ENCODE peak calls at places on chromosomes 11 and 22, in five cellular contexts. S is HEK293T, Y is NT2/D1, O is H1, K is HepG2. B is an unnamed sample.

GRCh38 chr22:47835726-47836125 is 1073.3 kb downstream of the TBC1D22A start:
- DNase-seq in S (no peak), Y (no peak), O (no peak), K (peak; percentile 15), B (no peak)

GRCh38 chr11:68527585-68527984 is 67.0 kb downstream of the PPP6R3 start:
- DNase-seq in S (no peak), Y (no peak), O (no peak), K (no peak), B (no peak)

GRCh38 chr11:77147668-77148321 is 19.7 kb downstream of the MYO7A start:
- DNase-seq in S (no peak), Y (no peak), O (peak; percentile 79), K (no peak), B (no peak)

GRCh38 chr11:83265331-83265730 is 20.8 kb downstream of the CCDC90B start:
- DNase-seq in S (no peak), Y (no peak), O (no peak), K (no peak), B (no peak)

GRCh38 chr22:31451709-31452571 is 37.7 kb downstream of the EIF4ENIF1 start:
- DNase-seq in S (peak; percentile 62), Y (peak; percentile 5), O (no peak), K (peak; percentile 57), B (peak; percentile 15)

GRCh38 chr22:46446799-46447198 is 90.6 kb downstream of the CELSR1 start:
- DNase-seq in S (peak; percentile 26), Y (no peak), O (no peak), K (no peak), B (no peak)

GRCh38 chr11:75703709-75704237 is 13.9 kb upstream of the MOGAT2 start:
- DNase-seq in S (no peak), Y (no peak), O (no peak), K (no peak), B (no peak)

GRCh38 chr11:109629734-109630133 is 207.7 kb downstream of the C11orf87 start:
- DNase-seq in S (no peak), Y (no peak), O (no peak), K (no peak), B (no peak)

GRCh38 chr22:33747576-33748180 is 172.6 kb downstream of the LARGE1 start:
- DNase-seq in S (no peak), Y (no peak), O (no peak), K (no peak), B (no peak)

GRCh38 chr11:2375341-2375853 is 1.7 kb upstream of the CD81 start:
- DNase-seq in S (no peak), Y (no peak), O (no peak), K (peak; percentile 16), B (no peak)

GRCh38 chr11:128365044-128365443 is 222.3 kb downstream of the ETS1 start:
- DNase-seq in S (no peak), Y (no peak), O (no peak), K (peak; percentile 12), B (no peak)

GRCh38 chr22:23289851-23290724 is 109.8 kb downstream of the BCR start:
- DNase-seq in S (peak; percentile 89), Y (peak; percentile 30), O (peak; percentile 91), K (peak; percentile 80), B (no peak)

GRCh38 chr11:46916669-46917108 is 1.7 kb downstream of the LRP4 start:
- DNase-seq in S (peak; percentile 77), Y (peak; percentile 69), O (peak; percentile 69), K (peak; percentile 55), B (no peak)

GRCh38 chr11:118168751-118169150 is 7.7 kb downstream of the SCN2B start:
- DNase-seq in S (no peak), Y (no peak), O (no peak), K (no peak), B (no peak)

GRCh38 chr22:30327864-30328345 is 1.2 kb upstream of the TBC1D10A start:
- DNase-seq in S (peak; percentile 47), Y (no peak), O (no peak), K (peak; percentile 53), B (no peak)

GRCh38 chr11:19216709-19217374 is 15.1 kb upstream of the CSRP3 start:
- DNase-seq in S (no peak), Y (no peak), O (no peak), K (no peak), B (no peak)

GRCh38 chr11:76652989-76653673 is 17.4 kb downstream of the LRRC32 start:
- DNase-seq in S (no peak), Y (no peak), O (no peak), K (no peak), B (no peak)

GRCh38 chr22:21012446-21013407 is 2.2 kb upstream of the P2RX6 start:
- DNase-seq in S (no peak), Y (no peak), O (no peak), K (no peak), B (no peak)

GRCh38 chr11:30914143-30914762 is 328.1 kb upstream of the MPPED2 start:
- DNase-seq in S (peak; percentile 73), Y (peak; percentile 50), O (peak; percentile 69), K (peak; percentile 16), B (no peak)

GRCh38 chr11:132056689-132057088 is 686.3 kb downstream of the NTM start:
- DNase-seq in S (no peak), Y (no peak), O (no peak), K (no peak), B (no peak)

GRCh38 chr22:28892175-28892731 is 8.9 kb downstream of the ZNRF3 start:
- DNase-seq in S (no peak), Y (no peak), O (no peak), K (peak; percentile 87), B (no peak)

GRCh38 chr22:22576244-22576988 is 17.4 kb upstream of the PRAME start:
- DNase-seq in S (peak; percentile 87), Y (peak; percentile 25), O (peak; percentile 86), K (peak; percentile 32), B (no peak)

GRCh38 chr11:2540521-2541320 is 95.9 kb downstream of the KCNQ1 start:
- DNase-seq in S (no peak), Y (no peak), O (no peak), K (no peak), B (no peak)

GRCh38 chr11:22703561-22703960 is 37.1 kb downstream of the GAS2 start:
- DNase-seq in S (no peak), Y (no peak), O (no peak), K (peak; percentile 83), B (no peak)

GRCh38 chr11:22702022-22702421 is 35.6 kb downstream of the GAS2 start:
- DNase-seq in S (no peak), Y (no peak), O (no peak), K (no peak), B (no peak)

GRCh38 chr11:22699388-22699787 is 33.0 kb downstream of the GAS2 start:
- DNase-seq in S (no peak), Y (no peak), O (no peak), K (no peak), B (no peak)

GRCh38 chr11:22707119-22707899 is 40.9 kb downstream of the GAS2 start:
- DNase-seq in S (no peak), Y (no peak), O (no peak), K (no peak), B (no peak)

DNA sequence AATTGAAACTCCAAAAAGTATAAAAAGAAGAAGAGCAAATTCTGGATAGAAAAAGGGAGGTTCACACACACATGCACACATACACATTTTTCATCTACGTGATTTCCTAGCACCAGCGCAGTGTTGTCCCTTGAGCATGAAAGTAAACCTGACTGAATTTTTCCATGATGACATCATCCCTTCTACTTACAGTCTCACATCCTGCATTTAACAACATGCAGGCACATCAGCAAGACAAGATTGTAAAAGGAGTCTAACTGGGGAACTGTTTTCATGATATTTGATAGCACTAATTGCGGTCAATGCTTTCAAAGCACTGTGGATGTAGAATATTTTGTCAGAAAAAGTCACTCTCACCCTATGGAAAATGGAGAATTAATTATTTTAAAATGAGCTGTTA is 36.6 kb downstream of the GAS2 start:
- DNase-seq in S (peak; percentile 39), Y (peak; percentile 13), O (no peak), K (peak; percentile 88), B (peak; percentile 21)
- TF ChIP-seq SUZ12 in S (no peak), Y (no peak), O (no peak), K (no peak), B (no peak)

DNA sequence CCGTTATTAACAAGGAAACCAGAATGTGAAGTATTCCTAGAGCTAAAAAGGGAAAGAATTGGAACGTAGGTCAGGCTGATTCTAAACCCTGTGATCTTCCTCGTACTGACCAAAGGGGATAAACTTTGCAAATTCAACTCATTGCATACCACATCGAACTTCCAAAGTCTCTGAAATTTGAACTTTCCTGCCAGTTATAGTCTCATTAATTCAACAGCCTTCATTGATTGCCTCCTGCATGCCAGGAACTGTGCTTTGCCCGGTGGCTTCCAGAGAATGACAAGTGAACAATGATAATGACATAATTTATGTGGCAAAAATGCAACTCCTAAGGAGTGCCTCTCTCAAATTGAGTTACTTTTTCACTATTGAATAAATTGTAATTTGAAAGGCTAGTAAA is 107.7 kb upstream of the LDLRAD3 start:
- DNase-seq in S (no peak), Y (no peak), O (no peak), K (no peak), B (no peak)
- TF ChIP-seq SUZ12 in S (no peak), Y (no peak), O (no peak), K (no peak), B (no peak)

DNA sequence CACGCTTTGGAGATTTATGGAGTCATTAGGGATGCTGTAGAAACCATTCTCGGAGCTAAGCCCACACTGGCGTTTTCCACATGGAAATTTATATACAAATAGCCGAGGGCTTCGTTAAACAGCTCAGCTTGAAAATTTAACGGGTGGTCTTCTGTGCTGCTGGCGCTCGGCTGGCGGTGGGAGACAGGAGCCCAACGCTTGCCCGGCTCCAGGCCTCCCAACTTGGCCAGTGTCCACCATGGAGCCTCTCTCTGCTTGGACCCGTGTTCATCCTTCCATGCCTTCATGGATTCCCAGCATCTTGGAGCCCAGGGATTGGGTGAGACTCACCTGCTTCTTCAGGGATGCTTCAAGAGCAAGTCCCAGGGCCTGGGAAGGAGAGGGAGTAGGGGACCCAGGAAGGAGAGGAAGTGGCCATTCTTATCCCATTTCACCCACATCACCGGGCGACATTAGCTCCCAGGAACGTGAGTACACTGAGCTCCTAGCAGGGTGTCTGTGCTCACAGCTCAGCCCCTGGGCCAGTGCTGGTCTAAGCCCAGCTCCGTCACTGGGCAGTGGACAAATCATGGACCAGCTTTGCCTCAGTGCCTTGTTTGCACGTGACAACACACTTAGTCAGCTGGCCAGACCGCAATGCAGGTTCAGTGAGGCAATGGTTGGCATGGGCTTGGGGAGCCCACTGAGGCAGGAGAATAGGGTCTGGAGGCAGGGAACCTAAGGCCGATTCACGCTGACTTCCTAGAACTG is 944.3 kb downstream of the BRD1 start:
- DNase-seq in S (no peak), Y (no peak), O (no peak), K (no peak), B (no peak)
- TF ChIP-seq SUZ12 in S (no peak), Y (no peak), O (no peak), K (no peak), B (no peak)

DNA sequence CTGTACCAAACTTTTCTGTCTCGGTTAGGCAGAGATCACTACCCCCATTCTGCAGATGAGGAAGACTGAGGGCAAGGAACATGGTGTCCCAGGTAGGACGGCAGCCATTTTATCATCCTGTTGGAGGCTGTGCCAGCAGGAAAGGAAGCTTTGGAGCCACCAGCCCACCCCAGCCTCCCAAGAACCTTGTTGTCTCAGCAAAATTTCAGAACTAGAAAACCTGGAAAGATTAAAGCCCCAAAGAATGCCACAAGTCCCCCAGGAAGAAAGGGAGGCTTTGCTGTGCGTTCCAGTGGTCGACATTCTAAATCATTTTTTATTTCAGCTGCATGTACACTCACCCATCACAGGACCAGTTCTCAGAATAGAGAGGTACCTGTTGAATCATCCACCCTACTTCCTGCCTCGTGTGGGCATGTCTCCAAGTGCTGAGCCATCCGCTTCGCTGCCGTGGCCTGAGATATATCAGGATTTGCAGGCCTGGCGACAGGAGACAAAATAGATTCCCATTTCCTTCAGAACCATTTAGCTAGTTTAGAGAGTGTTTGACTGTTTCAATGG is 12.9 kb upstream of the EIF3D start:
- DNase-seq in S (no peak), Y (no peak), O (no peak), K (no peak), B (no peak)
- TF ChIP-seq SUZ12 in S (no peak), Y (no peak), O (no peak), K (no peak), B (no peak)

B was measured in GM12878.